ENCODE peak calls at places on chromosome 22, in nine cellular contexts. U is effector memory CD4-positive, alpha-beta T cell; Y is pancreas; M is GM23248; I is HL-60; G is sigmoid colon; C is heart left ventricle; L is PC-9; K is heart right ventricle. Z is an unnamed sample. For H3K27me3, the result is how much of the 10 kb centered on the place peaks cover.

GRCh38 chr22:47918936-47919505 is 1156.6 kb downstream of the TBC1D22A start:
- DNase-seq in I (no peak), U (no peak), Y (no peak), K (no peak), G (no peak), L (no peak), C (no peak), M (no peak), Z (no peak)

GRCh38 chr22:44590291-44590690 is 92.3 kb upstream of the RTL6 start:
- DNase-seq in C (peak), L (no peak), I (no peak), M (no peak), K (no peak), Y (no peak), G (no peak), U (no peak), Z (no peak)

GRCh38 chr22:27252282-27253049 is 549.1 kb downstream of the MN1 start:
- DNase-seq in K (no peak), G (peak), I (peak), Y (no peak), M (peak), U (no peak), L (no peak), C (peak), Z (peak)

GRCh38 chr22:22830957-22831688 is 56.5 kb upstream of the IGLL5 start:
- DNase-seq in I (no peak), C (no peak), U (no peak), L (no peak), G (no peak), K (no peak), Y (no peak), M (no peak), Z (no peak)

GRCh38 chr22:43832393-43833265 is 20.5 kb upstream of the EFCAB6 start:
- DNase-seq in Y (no peak), C (no peak), U (no peak), K (no peak), I (no peak), L (no peak), G (peak), M (no peak), Z (no peak)

GRCh38 chr22:27668828-27669797 is 132.4 kb downstream of the MN1 start:
- DNase-seq in U (no peak), L (peak), G (no peak), K (peak), I (no peak), C (peak), M (peak), Y (no peak), Z (peak)

GRCh38 chr22:28883917-28884753 is 763 bp downstream of the ZNRF3 start:
- DNase-seq in K (peak), L (peak), Y (peak), C (peak), I (no peak), G (peak), U (peak), M (peak), Z (peak)

GRCh38 chr22:40031766-40032470 is 37.2 kb downstream of the FAM83F start:
- DNase-seq in C (no peak), G (peak), I (no peak), K (no peak), L (no peak), Y (no peak), M (peak), U (no peak), Z (no peak)

GRCh38 chr22:49094151-49094550 is 733.5 kb downstream of the BRD1 start:
- DNase-seq in I (no peak), K (no peak), L (no peak), M (no peak), U (no peak), C (no peak), G (no peak), Y (no peak), Z (peak)

GRCh38 chr22:49032821-49033220 is 794.9 kb downstream of the BRD1 start:
- DNase-seq in L (no peak), Y (no peak), I (no peak), U (no peak), G (no peak), C (no peak), K (no peak), M (no peak), Z (no peak)

GRCh38 chr22:40202225-40202944 is 24.7 kb downstream of the TNRC6B start:
- DNase-seq in K (no peak), L (no peak), I (no peak), M (no peak), C (no peak), U (no peak), Y (no peak), G (no peak), Z (no peak)

GRCh38 chr22:35148381-35148780 is 82.4 kb downstream of the ISX start:
- DNase-seq in U (no peak), Y (no peak), G (no peak), C (no peak), L (no peak), K (no peak), M (no peak), I (no peak), Z (no peak)

GRCh38 chr22:24553597-24554315 is 1.2 kb downstream of the GUCD1 start:
- DNase-seq in I (no peak), U (no peak), C (peak), L (no peak), Y (peak), M (peak), G (peak), K (peak), Z (no peak)

GRCh38 chr22:49483946-49484345 is 343.7 kb downstream of the BRD1 start:
- DNase-seq in K (no peak), L (peak), I (no peak), M (no peak), G (no peak), Y (no peak), C (no peak), U (no peak), Z (no peak)

GRCh38 chr22:49077586-49077985 is 750.1 kb downstream of the BRD1 start:
- DNase-seq in G (peak), M (no peak), L (no peak), I (no peak), C (no peak), K (no peak), Y (no peak), U (no peak), Z (no peak)

GRCh38 chr22:35539910-35540599 is 576 bp upstream of the RASD2 start:
- DNase-seq in K (peak), L (peak), M (peak), Y (peak), G (peak), C (peak), I (peak), U (peak), Z (peak)

GRCh38 chr22:48756146-48757111 is 1071.2 kb downstream of the BRD1 start:
- DNase-seq in Y (no peak), I (no peak), C (no peak), M (no peak), G (peak), L (no peak), K (no peak), U (no peak), Z (no peak)

GRCh38 chr22:22380098-22381030 is 128.2 kb downstream of the ZNF280B start:
- DNase-seq in K (no peak), L (no peak), C (no peak), I (no peak), Y (no peak), U (no peak), M (peak), G (no peak), Z (no peak)

GRCh38 chr22:22720201-22720723 is 75.8 kb downstream of the GGTLC2 start:
- DNase-seq in C (no peak), U (no peak), G (no peak), I (peak), Y (no peak), M (peak), K (no peak), L (no peak), Z (no peak)

GRCh38 chr22:20532256-20532993 is 25.0 kb downstream of the MED15 start:
- DNase-seq in C (no peak), K (no peak), M (peak), Y (no peak), I (no peak), G (no peak), U (no peak), L (no peak), Z (no peak)
- H3K4me3 ChIP-seq in C (no peak), K (no peak), M (no peak), Y (no peak), I (no peak), G (no peak), U (no peak), L (no peak), Z (no peak)

GRCh38 chr22:20641198-20641892 is 132.6 kb upstream of the SERPIND1 start:
- DNase-seq in C (no peak), U (no peak), G (no peak), I (no peak), K (no peak), Y (no peak), L (no peak), M (no peak), Z (no peak)
- H3K27me3 ChIP-seq in C (under half), U (under half), G (under half), I (under half), K (under half), Y (under half), L (under half), M (half or more), Z (under half)

GRCh38 chr22:33841281-33842005 is 78.8 kb downstream of the LARGE1 start:
- DNase-seq in M (peak), U (no peak), Y (no peak), C (no peak), I (no peak), K (no peak), G (no peak), L (no peak), Z (no peak)
- H3K27ac ChIP-seq in M (peak), U (no peak), Y (no peak), C (peak), I (no peak), K (peak), G (no peak), L (no peak), Z (no peak)

GRCh38 chr22:37337204-37337943 is 55.1 kb downstream of the CYTH4 start:
- DNase-seq in I (no peak), C (no peak), L (peak), G (no peak), Y (no peak), K (no peak), U (no peak), M (peak), Z (peak)
- H3K4me3 ChIP-seq in I (no peak), C (no peak), L (peak), G (no peak), Y (no peak), K (no peak), U (no peak), M (no peak), Z (no peak)

DNA sequence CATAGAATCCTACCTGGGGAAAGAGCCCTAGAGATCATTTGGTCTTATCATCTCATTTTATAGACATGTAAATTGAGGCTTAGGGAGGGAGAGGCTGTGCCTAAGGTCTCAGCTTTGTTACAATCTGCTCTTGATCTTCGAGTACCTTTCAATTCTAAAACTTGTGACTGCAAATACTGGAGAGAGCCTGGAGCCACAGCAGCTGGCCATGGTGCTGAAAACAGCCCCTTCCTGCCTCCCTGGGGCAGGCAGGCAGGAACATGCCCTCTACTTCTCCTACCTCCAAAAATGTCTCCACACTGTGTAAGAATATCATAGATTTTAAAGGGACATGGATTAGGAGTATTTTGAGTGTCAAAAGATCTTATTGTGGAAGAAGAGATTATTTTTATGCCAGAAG is 52.2 kb downstream of the C22orf42 start:
- DNase-seq in Y (no peak), G (no peak), K (no peak), C (no peak), I (no peak), U (no peak), M (peak), L (no peak), Z (no peak)
- H3K27me3 ChIP-seq in Y (under half), G (under half), K (under half), C (under half), I (under half), U (under half), M (under half), L (under half), Z (under half)

DNA sequence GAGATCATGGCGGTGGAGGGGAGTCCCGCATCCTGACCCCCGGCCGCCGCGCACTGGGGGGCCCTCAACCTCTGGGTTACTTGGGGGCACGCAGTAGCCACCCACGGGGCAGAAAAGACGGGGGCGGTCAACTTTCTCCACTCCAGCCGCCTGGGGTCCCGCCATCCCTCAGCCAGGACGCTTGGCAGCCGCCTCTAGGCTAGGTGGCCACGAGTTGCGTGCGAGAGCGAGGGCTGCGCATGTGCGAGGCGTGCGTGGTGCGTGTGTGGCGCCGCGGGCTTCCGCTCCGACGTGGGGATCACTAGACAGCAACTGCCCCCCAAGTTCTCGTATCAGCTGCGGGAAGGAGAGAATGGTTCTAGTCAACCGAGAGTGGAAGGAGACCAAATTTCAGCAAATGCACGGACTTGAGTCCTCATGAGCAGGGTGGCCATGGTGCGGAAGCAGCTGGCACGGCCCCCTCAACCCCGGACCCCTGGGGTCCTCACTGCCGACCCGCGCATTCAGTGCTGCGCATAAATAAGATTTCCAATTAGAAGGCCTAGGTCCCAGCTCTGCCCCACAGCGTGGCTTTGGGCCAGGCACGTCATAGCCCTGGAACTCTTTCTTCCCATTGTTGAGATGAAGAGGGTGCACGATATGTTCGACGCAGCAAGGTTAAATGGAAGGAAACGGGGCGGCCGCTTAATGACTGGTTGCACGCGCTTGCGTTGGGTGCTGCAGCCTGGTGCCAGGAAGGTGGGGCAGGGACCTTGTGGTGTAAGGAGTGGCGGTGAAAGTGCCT is 42.6 kb upstream of the CLDN5 start:
- DNase-seq in M (no peak), I (no peak), K (peak), C (peak), G (no peak), Y (no peak), U (no peak), L (no peak), Z (no peak)
- H3K27ac ChIP-seq in M (no peak), I (no peak), K (peak), C (peak), G (peak), Y (no peak), U (no peak), L (no peak), Z (peak)

GRCh38 chr22:26106412-26106811 is 62.9 kb upstream of the SEZ6L start:
- DNase-seq in M (no peak), C (no peak), L (no peak), K (no peak), U (no peak), Y (no peak), G (no peak), I (no peak), Z (no peak)
- H3K4me3 ChIP-seq in M (no peak), C (no peak), L (no peak), K (no peak), U (no peak), Y (no peak), G (no peak), I (no peak), Z (no peak)

GRCh38 chr22:50606126-50606525 is 5.5 kb downstream of the MAPK8IP2 start:
- DNase-seq in G (peak), C (no peak), Y (no peak), M (no peak), K (no peak), L (no peak), I (no peak), U (no peak), Z (no peak)

GRCh38 chr22:50605349-50606074 is 4.9 kb downstream of the MAPK8IP2 start:
- DNase-seq in C (no peak), L (no peak), Y (no peak), U (no peak), M (no peak), K (no peak), G (no peak), I (no peak), Z (no peak)

GRCh38 chr22:50607366-50608020 is 6.9 kb downstream of the MAPK8IP2 start:
- DNase-seq in K (no peak), Y (no peak), I (no peak), C (no peak), U (no peak), G (no peak), L (no peak), M (no peak), Z (peak)

GRCh38 chr22:50604623-50605348 is 4.2 kb downstream of the MAPK8IP2 start:
- DNase-seq in Y (no peak), I (no peak), U (no peak), G (peak), L (no peak), C (no peak), M (no peak), K (no peak), Z (peak)

GRCh38 chr22:50606561-50607365 is 6.2 kb downstream of the MAPK8IP2 start:
- DNase-seq in G (no peak), L (no peak), I (no peak), Y (no peak), M (no peak), C (no peak), K (no peak), U (no peak), Z (peak)
- H3K27me3 ChIP-seq in G (half or more), L (half or more), I (under half), Y (under half), M (under half), C (under half), K (under half), U (under half), Z (half or more)

GRCh38 chr22:38327805-38328204 is 10.6 kb upstream of the CSNK1E start:
- DNase-seq in G (no peak), I (no peak), L (peak), C (no peak), U (no peak), K (no peak), Y (no peak), M (peak), Z (no peak)
- H3K27ac ChIP-seq in G (no peak), I (no peak), L (peak), C (no peak), U (no peak), K (no peak), Y (no peak), M (peak), Z (no peak)

GRCh38 chr22:46551321-46551720 is 13.9 kb upstream of the CELSR1 start:
- DNase-seq in M (no peak), U (no peak), Y (no peak), L (no peak), I (no peak), C (peak), K (no peak), G (no peak), Z (peak)

GRCh38 chr22:46549565-46549840 is 12.1 kb upstream of the CELSR1 start:
- DNase-seq in C (peak), Y (no peak), L (no peak), I (no peak), M (no peak), U (no peak), K (no peak), G (no peak), Z (no peak)

GRCh38 chr22:46553189-46553588 is 15.8 kb upstream of the CELSR1 start:
- DNase-seq in K (no peak), M (no peak), I (no peak), Y (no peak), G (no peak), U (no peak), L (no peak), C (no peak), Z (no peak)

GRCh38 chr22:46549971-46550641 is 12.7 kb upstream of the CELSR1 start:
- DNase-seq in K (no peak), I (no peak), L (no peak), M (no peak), U (no peak), Y (no peak), C (peak), G (no peak), Z (no peak)

GRCh38 chr22:46551996-46552395 is 14.6 kb upstream of the CELSR1 start:
- DNase-seq in M (no peak), G (no peak), Y (no peak), L (no peak), K (no peak), C (no peak), U (no peak), I (no peak), Z (peak)
- H3K4me3 ChIP-seq in M (no peak), G (no peak), Y (no peak), L (no peak), K (no peak), C (no peak), U (no peak), I (no peak), Z (no peak)